ENCODE peak calls at places on chromosomes 6 and 20, in ten cellular contexts. One of them, this sample, is unnamed.

GRCh38 chr6:162706236-162706635 is 21.3 kb downstream of the PRKN start:
- DNase-seq in HL-60: peak
- DNase-seq in brain microvascular endothelial cell: no peak
- DNase-seq in heart right ventricle: peak
- DNase-seq in uterus: peak
- DNase-seq in WTC11: no peak
- DNase-seq in osteocyte: no peak
- DNase-seq in HFF-Myc: no peak
- DNase-seq in breast epithelium: peak
- DNase-seq in cardiac muscle cell: peak
- DNase-seq in this sample: no peak

GRCh38 chr6:128456510-128457244 is 63.7 kb downstream of the PTPRK start:
- DNase-seq in HFF-Myc: no peak
- DNase-seq in osteocyte: no peak
- DNase-seq in cardiac muscle cell: no peak
- DNase-seq in brain microvascular endothelial cell: no peak
- DNase-seq in uterus: no peak
- DNase-seq in HL-60: no peak
- DNase-seq in heart right ventricle: no peak
- DNase-seq in WTC11: no peak
- DNase-seq in breast epithelium: no peak
- DNase-seq in this sample: no peak

GRCh38 chr20:1272368-1273155 is 6.5 kb downstream of the SNPH start:
- DNase-seq in heart right ventricle: no peak
- DNase-seq in uterus: no peak
- DNase-seq in breast epithelium: no peak
- DNase-seq in cardiac muscle cell: no peak
- DNase-seq in HFF-Myc: no peak
- DNase-seq in WTC11: no peak
- DNase-seq in osteocyte: peak
- DNase-seq in HL-60: peak
- DNase-seq in brain microvascular endothelial cell: no peak
- DNase-seq in this sample: no peak

GRCh38 chr6:3517350-3517749 is 60.5 kb upstream of the SLC22A23 start:
- DNase-seq in HFF-Myc: peak
- DNase-seq in cardiac muscle cell: no peak
- DNase-seq in WTC11: no peak
- DNase-seq in brain microvascular endothelial cell: peak
- DNase-seq in osteocyte: no peak
- DNase-seq in HL-60: peak
- DNase-seq in breast epithelium: no peak
- DNase-seq in heart right ventricle: no peak
- DNase-seq in uterus: no peak
- DNase-seq in this sample: no peak

GRCh38 chr6:150345786-150346185 is 23.0 kb upstream of the IYD start:
- DNase-seq in HL-60: no peak
- DNase-seq in breast epithelium: no peak
- DNase-seq in cardiac muscle cell: no peak
- DNase-seq in WTC11: no peak
- DNase-seq in brain microvascular endothelial cell: no peak
- DNase-seq in heart right ventricle: no peak
- DNase-seq in HFF-Myc: no peak
- DNase-seq in osteocyte: no peak
- DNase-seq in uterus: no peak
- DNase-seq in this sample: no peak

GRCh38 chr6:48541669-48542068 is 430.7 kb upstream of the PTCHD4 start:
- DNase-seq in cardiac muscle cell: no peak
- DNase-seq in HL-60: no peak
- DNase-seq in HFF-Myc: no peak
- DNase-seq in uterus: no peak
- DNase-seq in WTC11: no peak
- DNase-seq in osteocyte: no peak
- DNase-seq in breast epithelium: no peak
- DNase-seq in heart right ventricle: no peak
- DNase-seq in brain microvascular endothelial cell: no peak
- DNase-seq in this sample: no peak

GRCh38 chr6:146543940-146544661 is 468 bp downstream of the RAB32 start:
- DNase-seq in brain microvascular endothelial cell: peak
- DNase-seq in cardiac muscle cell: peak
- DNase-seq in uterus: peak
- DNase-seq in HL-60: peak
- DNase-seq in heart right ventricle: no peak
- DNase-seq in WTC11: peak
- DNase-seq in HFF-Myc: no peak
- DNase-seq in osteocyte: no peak
- DNase-seq in breast epithelium: peak
- DNase-seq in this sample: peak

GRCh38 chr20:53887973-53888372 is 182.4 kb downstream of the BCAS1 start:
- DNase-seq in uterus: no peak
- DNase-seq in WTC11: no peak
- DNase-seq in HL-60: no peak
- DNase-seq in cardiac muscle cell: no peak
- DNase-seq in breast epithelium: no peak
- DNase-seq in heart right ventricle: no peak
- DNase-seq in osteocyte: no peak
- DNase-seq in brain microvascular endothelial cell: no peak
- DNase-seq in HFF-Myc: no peak
- DNase-seq in this sample: no peak

DNA sequence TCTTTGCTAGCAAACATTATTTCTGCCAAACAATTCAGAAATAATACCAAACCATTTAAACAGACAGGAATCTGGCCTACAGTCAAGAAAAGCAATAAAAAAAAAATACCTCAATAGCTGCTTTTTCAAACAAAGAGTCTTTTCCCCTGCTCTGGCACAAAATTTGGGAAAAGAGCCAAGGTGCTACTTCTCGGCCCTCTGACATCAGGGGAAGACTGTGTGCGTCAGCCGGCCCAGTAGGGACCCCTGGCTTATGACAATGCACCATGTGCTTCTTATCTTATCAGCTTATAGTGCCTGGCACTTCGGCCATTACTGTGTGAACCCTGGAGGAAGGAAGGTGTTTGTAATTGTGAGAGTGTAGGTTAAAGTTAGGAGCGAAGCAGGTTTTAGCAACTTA is 89.4 kb downstream of the PDE10A start:
- DNase-seq in breast epithelium: peak
- DNase-seq in brain microvascular endothelial cell: peak
- DNase-seq in heart right ventricle: peak
- DNase-seq in uterus: peak
- DNase-seq in HFF-Myc: no peak
- DNase-seq in HL-60: no peak
- DNase-seq in WTC11: no peak
- DNase-seq in osteocyte: no peak
- DNase-seq in cardiac muscle cell: peak
- DNase-seq in this sample: no peak
- TF ChIP-seq CTCF in breast epithelium: no peak
- TF ChIP-seq CTCF in brain microvascular endothelial cell: no peak
- TF ChIP-seq CTCF in heart right ventricle: no peak
- TF ChIP-seq CTCF in uterus: no peak
- TF ChIP-seq CTCF in HFF-Myc: no peak
- TF ChIP-seq CTCF in HL-60: no peak
- TF ChIP-seq CTCF in WTC11: no peak
- TF ChIP-seq CTCF in osteocyte: no peak
- TF ChIP-seq CTCF in cardiac muscle cell: no peak
- TF ChIP-seq CTCF in this sample: no peak

GRCh38 chr6:158554611-158555361 is 5.1 kb upstream of the TMEM181 start:
- DNase-seq in HFF-Myc: no peak
- DNase-seq in uterus: no peak
- DNase-seq in cardiac muscle cell: no peak
- DNase-seq in breast epithelium: no peak
- DNase-seq in brain microvascular endothelial cell: no peak
- DNase-seq in osteocyte: no peak
- DNase-seq in heart right ventricle: no peak
- DNase-seq in WTC11: no peak
- DNase-seq in HL-60: no peak
- DNase-seq in this sample: no peak

GRCh38 chr6:158558415-158559306 is 1.2 kb upstream of the TMEM181 start:
- DNase-seq in breast epithelium: no peak
- DNase-seq in WTC11: no peak
- DNase-seq in uterus: no peak
- DNase-seq in cardiac muscle cell: no peak
- DNase-seq in brain microvascular endothelial cell: no peak
- DNase-seq in osteocyte: no peak
- DNase-seq in HL-60: no peak
- DNase-seq in HFF-Myc: no peak
- DNase-seq in heart right ventricle: no peak
- DNase-seq in this sample: no peak

GRCh38 chr6:158559338-158559894 is 475 bp upstream of the TMEM181 start:
- DNase-seq in cardiac muscle cell: no peak
- DNase-seq in breast epithelium: no peak
- DNase-seq in uterus: no peak
- DNase-seq in HL-60: no peak
- DNase-seq in brain microvascular endothelial cell: no peak
- DNase-seq in HFF-Myc: no peak
- DNase-seq in WTC11: no peak
- DNase-seq in heart right ventricle: no peak
- DNase-seq in osteocyte: no peak
- DNase-seq in this sample: no peak

GRCh38 chr6:158557927-158558326 is 2.0 kb upstream of the TMEM181 start:
- DNase-seq in brain microvascular endothelial cell: no peak
- DNase-seq in osteocyte: no peak
- DNase-seq in breast epithelium: no peak
- DNase-seq in HFF-Myc: no peak
- DNase-seq in HL-60: no peak
- DNase-seq in cardiac muscle cell: no peak
- DNase-seq in heart right ventricle: no peak
- DNase-seq in uterus: no peak
- DNase-seq in WTC11: no peak
- DNase-seq in this sample: no peak

DNA sequence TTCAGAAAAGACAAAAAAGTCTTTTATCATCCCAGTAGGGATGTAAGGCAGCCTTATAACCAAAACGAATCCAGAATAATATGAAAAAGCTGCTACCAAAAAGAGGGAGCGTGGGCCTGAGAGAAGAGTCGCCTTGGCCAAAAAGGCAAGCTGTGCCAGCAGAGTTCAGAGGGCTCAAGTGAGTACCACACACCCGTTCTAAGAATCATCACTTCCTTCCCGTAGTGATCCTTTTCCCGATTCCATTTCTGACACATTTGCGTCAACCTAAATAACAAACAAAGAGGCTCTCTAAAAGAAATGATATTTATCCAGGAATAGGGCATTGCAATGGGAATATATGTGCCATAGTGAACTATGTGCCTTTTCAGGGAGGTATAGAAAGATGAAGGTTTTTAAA is 3.8 kb upstream of the TMEM181 start:
- DNase-seq in cardiac muscle cell: no peak
- DNase-seq in osteocyte: no peak
- DNase-seq in WTC11: no peak
- DNase-seq in uterus: no peak
- DNase-seq in breast epithelium: no peak
- DNase-seq in heart right ventricle: no peak
- DNase-seq in HL-60: no peak
- DNase-seq in HFF-Myc: no peak
- DNase-seq in brain microvascular endothelial cell: no peak
- DNase-seq in this sample: no peak
- TF ChIP-seq CTCF in cardiac muscle cell: no peak
- TF ChIP-seq CTCF in osteocyte: no peak
- TF ChIP-seq CTCF in WTC11: no peak
- TF ChIP-seq CTCF in uterus: no peak
- TF ChIP-seq CTCF in breast epithelium: no peak
- TF ChIP-seq CTCF in heart right ventricle: no peak
- TF ChIP-seq CTCF in HL-60: no peak
- TF ChIP-seq CTCF in HFF-Myc: no peak
- TF ChIP-seq CTCF in brain microvascular endothelial cell: no peak
- TF ChIP-seq CTCF in this sample: no peak

GRCh38 chr20:19072988-19073387 is 139.5 kb upstream of the SLC24A3 start:
- DNase-seq in HFF-Myc: no peak
- DNase-seq in brain microvascular endothelial cell: no peak
- DNase-seq in breast epithelium: no peak
- DNase-seq in osteocyte: peak
- DNase-seq in HL-60: no peak
- DNase-seq in uterus: no peak
- DNase-seq in WTC11: no peak
- DNase-seq in cardiac muscle cell: no peak
- DNase-seq in heart right ventricle: no peak
- DNase-seq in this sample: no peak

GRCh38 chr20:19074828-19075516 is 137.5 kb upstream of the SLC24A3 start:
- DNase-seq in brain microvascular endothelial cell: no peak
- DNase-seq in osteocyte: peak
- DNase-seq in breast epithelium: peak
- DNase-seq in HL-60: peak
- DNase-seq in cardiac muscle cell: no peak
- DNase-seq in HFF-Myc: no peak
- DNase-seq in WTC11: no peak
- DNase-seq in uterus: no peak
- DNase-seq in heart right ventricle: no peak
- DNase-seq in this sample: no peak

GRCh38 chr20:19071902-19072498 is 140.4 kb upstream of the SLC24A3 start:
- DNase-seq in uterus: no peak
- DNase-seq in HL-60: no peak
- DNase-seq in HFF-Myc: no peak
- DNase-seq in WTC11: no peak
- DNase-seq in brain microvascular endothelial cell: no peak
- DNase-seq in heart right ventricle: no peak
- DNase-seq in osteocyte: no peak
- DNase-seq in cardiac muscle cell: no peak
- DNase-seq in breast epithelium: no peak
- DNase-seq in this sample: no peak

GRCh38 chr20:19071442-19071717 is 141.1 kb upstream of the SLC24A3 start:
- DNase-seq in osteocyte: no peak
- DNase-seq in heart right ventricle: no peak
- DNase-seq in brain microvascular endothelial cell: no peak
- DNase-seq in cardiac muscle cell: no peak
- DNase-seq in breast epithelium: no peak
- DNase-seq in WTC11: no peak
- DNase-seq in HFF-Myc: no peak
- DNase-seq in HL-60: no peak
- DNase-seq in uterus: no peak
- DNase-seq in this sample: no peak

DNA sequence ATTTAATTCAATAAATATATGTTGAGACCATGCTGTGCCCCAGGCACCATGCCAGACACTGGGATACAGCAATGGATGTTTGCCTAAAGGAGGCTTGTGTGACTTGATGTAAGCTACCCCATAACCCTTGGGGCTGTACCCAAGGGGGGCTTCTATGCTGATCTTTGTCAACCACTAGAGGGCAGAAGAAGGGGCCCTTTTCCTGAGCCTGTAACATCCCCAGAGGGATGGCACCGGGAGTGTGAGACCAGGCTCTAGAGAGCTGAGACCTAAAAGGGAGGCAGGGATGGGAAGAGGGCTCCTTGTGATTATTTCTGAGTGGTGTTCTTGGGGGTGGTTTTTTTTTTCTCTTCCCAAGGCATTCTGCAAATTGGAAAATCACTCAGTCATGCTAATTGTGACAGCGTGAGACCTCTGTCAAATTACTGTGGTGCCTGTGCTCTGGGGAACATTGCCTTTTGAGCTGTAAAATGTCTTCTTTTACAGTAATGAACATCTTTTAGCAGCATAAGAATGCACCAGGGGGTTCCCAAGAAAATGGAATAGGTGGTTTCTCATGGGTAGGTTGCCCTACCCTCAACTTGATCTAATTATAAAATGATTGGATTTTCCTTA is 138.8 kb upstream of the SLC24A3 start:
- DNase-seq in osteocyte: peak
- DNase-seq in HFF-Myc: no peak
- DNase-seq in HL-60: no peak
- DNase-seq in brain microvascular endothelial cell: no peak
- DNase-seq in WTC11: peak
- DNase-seq in uterus: no peak
- DNase-seq in cardiac muscle cell: peak
- DNase-seq in breast epithelium: no peak
- DNase-seq in heart right ventricle: no peak
- DNase-seq in this sample: peak
- TF ChIP-seq CTCF in osteocyte: no peak
- TF ChIP-seq CTCF in HFF-Myc: no peak
- TF ChIP-seq CTCF in HL-60: no peak
- TF ChIP-seq CTCF in brain microvascular endothelial cell: no peak
- TF ChIP-seq CTCF in WTC11: peak
- TF ChIP-seq CTCF in uterus: peak
- TF ChIP-seq CTCF in cardiac muscle cell: no peak
- TF ChIP-seq CTCF in breast epithelium: no peak
- TF ChIP-seq CTCF in heart right ventricle: peak
- TF ChIP-seq CTCF in this sample: peak

GRCh38 chr6:17725083-17725482 is 18.4 kb upstream of the NUP153 start:
- DNase-seq in brain microvascular endothelial cell: peak
- DNase-seq in HFF-Myc: no peak
- DNase-seq in osteocyte: no peak
- DNase-seq in cardiac muscle cell: peak
- DNase-seq in HL-60: no peak
- DNase-seq in WTC11: peak
- DNase-seq in breast epithelium: no peak
- DNase-seq in uterus: peak
- DNase-seq in heart right ventricle: peak
- DNase-seq in this sample: peak
- TF ChIP-seq CTCF in brain microvascular endothelial cell: no peak
- TF ChIP-seq CTCF in HFF-Myc: no peak
- TF ChIP-seq CTCF in osteocyte: no peak
- TF ChIP-seq CTCF in cardiac muscle cell: no peak
- TF ChIP-seq CTCF in HL-60: no peak
- TF ChIP-seq CTCF in WTC11: no peak
- TF ChIP-seq CTCF in breast epithelium: no peak
- TF ChIP-seq CTCF in uterus: no peak
- TF ChIP-seq CTCF in heart right ventricle: no peak
- TF ChIP-seq CTCF in this sample: no peak

This sample was measured in nephron progenitor cell.